ENCODE peak calls at places on chromosomes 3 and 15, in five cellular contexts. One of them, this sample, is unnamed.

GRCh38 chr15:50758712-50759205 is 6.7 kb downstream of the SPPL2A start:
- DNase-seq in stomach: no peak
- DNase-seq in spleen: no peak
- DNase-seq in thoracic aorta: no peak
- DNase-seq in pancreas: no peak
- DNase-seq in this sample: no peak

GRCh38 chr3:3817870-3818269 is 18.6 kb downstream of the LRRN1 start:
- DNase-seq in stomach: no peak
- DNase-seq in spleen: no peak
- DNase-seq in thoracic aorta: no peak
- DNase-seq in pancreas: no peak
- DNase-seq in this sample: no peak

GRCh38 chr15:70180186-70180875 is 82.6 kb upstream of the TLE3 start:
- DNase-seq in stomach: no peak
- DNase-seq in spleen: peak; percentile 40
- DNase-seq in pancreas: no peak
- DNase-seq in thoracic aorta: no peak
- DNase-seq in this sample: no peak

GRCh38 chr3:197958346-197958745 is 1.7 kb upstream of the LMLN start:
- DNase-seq in spleen: no peak
- DNase-seq in stomach: no peak
- DNase-seq in pancreas: no peak
- DNase-seq in thoracic aorta: no peak
- DNase-seq in this sample: no peak

GRCh38 chr15:88187195-88187594 is 69.3 kb downstream of the NTRK3 start:
- DNase-seq in pancreas: no peak
- DNase-seq in stomach: no peak
- DNase-seq in thoracic aorta: no peak
- DNase-seq in spleen: no peak
- DNase-seq in this sample: no peak

GRCh38 chr3:106482436-106482835 is 613.6 kb upstream of the CBLB start:
- DNase-seq in thoracic aorta: no peak
- DNase-seq in spleen: no peak
- DNase-seq in stomach: no peak
- DNase-seq in pancreas: no peak
- DNase-seq in this sample: no peak

GRCh38 chr15:39130556-39131379 is 450.1 kb upstream of the THBS1 start:
- DNase-seq in spleen: no peak
- DNase-seq in pancreas: no peak
- DNase-seq in stomach: no peak
- DNase-seq in thoracic aorta: no peak
- DNase-seq in this sample: no peak

GRCh38 chr3:11507719-11508118 is 136.0 kb downstream of the VGLL4 start:
- DNase-seq in pancreas: no peak
- DNase-seq in thoracic aorta: no peak
- DNase-seq in stomach: no peak
- DNase-seq in spleen: no peak
- DNase-seq in this sample: no peak

GRCh38 chr3:186514296-186515002 is 29.7 kb downstream of the CRYGS start:
- DNase-seq in stomach: no peak
- DNase-seq in spleen: no peak
- DNase-seq in pancreas: no peak
- DNase-seq in thoracic aorta: no peak
- DNase-seq in this sample: no peak

GRCh38 chr15:57477736-57478522 is 101.6 kb downstream of the CGNL1 start:
- DNase-seq in spleen: no peak
- DNase-seq in thoracic aorta: no peak
- DNase-seq in pancreas: peak; percentile 59
- DNase-seq in stomach: no peak
- DNase-seq in this sample: no peak

GRCh38 chr3:163071684-163072083 is 1575.1 kb downstream of the OTOL1 start:
- DNase-seq in stomach: no peak
- DNase-seq in pancreas: no peak
- DNase-seq in thoracic aorta: no peak
- DNase-seq in spleen: no peak
- DNase-seq in this sample: no peak

GRCh38 chr3:160540546-160540945 is 24.8 kb downstream of the KPNA4 start:
- DNase-seq in stomach: no peak
- DNase-seq in thoracic aorta: no peak
- DNase-seq in pancreas: no peak
- DNase-seq in spleen: no peak
- DNase-seq in this sample: no peak

GRCh38 chr15:74961616-74962015 is 5.0 kb upstream of the RPP25 start:
- DNase-seq in pancreas: no peak
- DNase-seq in thoracic aorta: no peak
- DNase-seq in spleen: no peak
- DNase-seq in stomach: no peak
- DNase-seq in this sample: no peak

GRCh38 chr3:38349684-38350359 is 3.2 kb downstream of the XYLB start:
- DNase-seq in stomach: no peak
- DNase-seq in thoracic aorta: no peak
- DNase-seq in spleen: no peak
- DNase-seq in pancreas: no peak
- DNase-seq in this sample: no peak

GRCh38 chr3:58666683-58667082 is at the start of gene FAM3D:
- DNase-seq in pancreas: no peak
- DNase-seq in spleen: no peak
- DNase-seq in thoracic aorta: no peak
- DNase-seq in stomach: peak; percentile 73
- DNase-seq in this sample: no peak

GRCh38 chr15:43186003-43186353 is 775 bp downstream of the CCNDBP1 start:
- DNase-seq in spleen: no peak
- DNase-seq in thoracic aorta: no peak
- DNase-seq in stomach: no peak
- DNase-seq in pancreas: no peak
- DNase-seq in this sample: no peak

GRCh38 chr15:85324202-85324601 is 56.2 kb upstream of the AKAP13 start:
- DNase-seq in spleen: no peak
- DNase-seq in thoracic aorta: no peak
- DNase-seq in stomach: no peak
- DNase-seq in pancreas: no peak
- DNase-seq in this sample: no peak

GRCh38 chr15:81480645-81481053 is 106.6 kb upstream of the TMC3 start:
- DNase-seq in stomach: no peak
- DNase-seq in pancreas: no peak
- DNase-seq in thoracic aorta: no peak
- DNase-seq in spleen: no peak
- DNase-seq in this sample: no peak

GRCh38 chr3:184461219-184461618 is 81.4 kb downstream of the CHRD start:
- DNase-seq in stomach: no peak
- DNase-seq in spleen: no peak
- DNase-seq in pancreas: no peak
- DNase-seq in thoracic aorta: no peak
- DNase-seq in this sample: no peak

GRCh38 chr3:185317674-185318073 is 45.3 kb upstream of the MAP3K13 start:
- DNase-seq in thoracic aorta: no peak
- DNase-seq in pancreas: no peak
- DNase-seq in stomach: no peak
- DNase-seq in spleen: no peak
- DNase-seq in this sample: no peak

GRCh38 chr3:138114431-138114918 is 933 bp downstream of the DZIP1L start:
- DNase-seq in thoracic aorta: no peak
- DNase-seq in spleen: no peak
- DNase-seq in pancreas: no peak
- DNase-seq in stomach: no peak
- DNase-seq in this sample: no peak

GRCh38 chr3:37433758-37434157 is 259.4 kb upstream of the LRRFIP2 start:
- DNase-seq in stomach: no peak
- DNase-seq in spleen: no peak
- DNase-seq in pancreas: no peak
- DNase-seq in thoracic aorta: no peak
- DNase-seq in this sample: no peak

GRCh38 chr3:106299300-106300098 is 430.7 kb upstream of the CBLB start:
- DNase-seq in spleen: no peak
- DNase-seq in thoracic aorta: no peak
- DNase-seq in stomach: no peak
- DNase-seq in pancreas: no peak
- DNase-seq in this sample: no peak

GRCh38 chr3:197295871-197296270 is 2.5 kb downstream of the DLG1 start:
- DNase-seq in stomach: no peak
- DNase-seq in pancreas: no peak
- DNase-seq in spleen: no peak
- DNase-seq in thoracic aorta: no peak
- DNase-seq in this sample: no peak

GRCh38 chr15:52677593-52677992 is 1.6 kb downstream of the ATOSA start:
- DNase-seq in stomach: no peak
- DNase-seq in thoracic aorta: no peak
- DNase-seq in spleen: no peak
- DNase-seq in pancreas: no peak
- DNase-seq in this sample: no peak

GRCh38 chr3:172294238-172294806 is 153.9 kb downstream of the GHSR start:
- DNase-seq in pancreas: no peak
- DNase-seq in thoracic aorta: no peak
- DNase-seq in stomach: no peak
- DNase-seq in spleen: no peak
- DNase-seq in this sample: no peak
- H3K36me3 ChIP-seq in pancreas: no peaks in the 10 kb centered on the region
- H3K36me3 ChIP-seq in thoracic aorta: peaks cover 9% of the 10 kb centered on the region
- H3K36me3 ChIP-seq in stomach: peaks cover 59% of the 10 kb centered on the region
- H3K36me3 ChIP-seq in spleen: no peaks in the 10 kb centered on the region
- H3K36me3 ChIP-seq in this sample: peaks cover 54% of the 10 kb centered on the region

GRCh38 chr15:55630921-55631320 is 42.8 kb upstream of the PYGO1 start:
- DNase-seq in thoracic aorta: no peak
- DNase-seq in pancreas: no peak
- DNase-seq in spleen: no peak
- DNase-seq in stomach: no peak
- DNase-seq in this sample: no peak

GRCh38 chr15:55627730-55628368 is 39.7 kb upstream of the PYGO1 start:
- DNase-seq in stomach: peak; percentile 38
- DNase-seq in spleen: no peak
- DNase-seq in thoracic aorta: no peak
- DNase-seq in pancreas: no peak
- DNase-seq in this sample: no peak

GRCh38 chr15:55628369-55628730 is 40.2 kb upstream of the PYGO1 start:
- DNase-seq in spleen: no peak
- DNase-seq in stomach: no peak
- DNase-seq in pancreas: no peak
- DNase-seq in thoracic aorta: no peak
- DNase-seq in this sample: no peak

GRCh38 chr15:55633731-55634130 is 45.6 kb upstream of the PYGO1 start:
- DNase-seq in pancreas: no peak
- DNase-seq in spleen: no peak
- DNase-seq in thoracic aorta: no peak
- DNase-seq in stomach: no peak
- DNase-seq in this sample: no peak

DNA sequence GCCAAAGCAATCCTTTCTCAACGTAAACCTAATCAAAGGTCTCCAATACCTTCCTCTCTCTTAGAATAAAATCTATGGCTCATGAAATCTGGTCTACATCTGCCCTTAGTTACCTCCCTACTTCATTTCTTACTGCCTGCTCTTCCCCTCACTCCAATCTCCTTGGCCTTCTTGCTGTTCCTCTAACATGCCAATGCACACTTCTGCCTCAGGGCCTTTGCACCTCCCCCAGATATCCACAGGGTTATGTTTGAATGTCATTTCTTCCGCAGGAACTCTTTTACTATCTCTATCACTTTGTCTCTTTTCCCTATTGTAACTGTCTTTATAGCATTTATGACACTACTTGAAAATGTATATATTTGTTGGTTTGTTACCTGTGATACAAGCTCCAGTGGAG is 44.3 kb upstream of the PYGO1 start:
- DNase-seq in spleen: no peak
- DNase-seq in stomach: no peak
- DNase-seq in thoracic aorta: no peak
- DNase-seq in pancreas: no peak
- DNase-seq in this sample: no peak
- H3K36me3 ChIP-seq in spleen: no peaks in the 10 kb centered on the region
- H3K36me3 ChIP-seq in stomach: no peaks in the 10 kb centered on the region
- H3K36me3 ChIP-seq in thoracic aorta: no peaks in the 10 kb centered on the region
- H3K36me3 ChIP-seq in pancreas: no peaks in the 10 kb centered on the region
- H3K36me3 ChIP-seq in this sample: peaks cover 7% of the 10 kb centered on the region

GRCh38 chr3:150317469-150317868 is 90.6 kb upstream of the TSC22D2 start:
- DNase-seq in stomach: no peak
- DNase-seq in spleen: no peak
- DNase-seq in pancreas: no peak
- DNase-seq in thoracic aorta: no peak
- DNase-seq in this sample: no peak

GRCh38 chr3:150315711-150316110 is 92.4 kb upstream of the TSC22D2 start:
- DNase-seq in spleen: no peak
- DNase-seq in thoracic aorta: no peak
- DNase-seq in stomach: no peak
- DNase-seq in pancreas: no peak
- DNase-seq in this sample: no peak

GRCh38 chr3:150323770-150324169 is 84.3 kb upstream of the TSC22D2 start:
- DNase-seq in stomach: no peak
- DNase-seq in pancreas: no peak
- DNase-seq in spleen: no peak
- DNase-seq in thoracic aorta: no peak
- DNase-seq in this sample: no peak

GRCh38 chr3:150324261-150324660 is 83.8 kb upstream of the TSC22D2 start:
- DNase-seq in pancreas: no peak
- DNase-seq in thoracic aorta: no peak
- DNase-seq in spleen: no peak
- DNase-seq in stomach: no peak
- DNase-seq in this sample: no peak

DNA sequence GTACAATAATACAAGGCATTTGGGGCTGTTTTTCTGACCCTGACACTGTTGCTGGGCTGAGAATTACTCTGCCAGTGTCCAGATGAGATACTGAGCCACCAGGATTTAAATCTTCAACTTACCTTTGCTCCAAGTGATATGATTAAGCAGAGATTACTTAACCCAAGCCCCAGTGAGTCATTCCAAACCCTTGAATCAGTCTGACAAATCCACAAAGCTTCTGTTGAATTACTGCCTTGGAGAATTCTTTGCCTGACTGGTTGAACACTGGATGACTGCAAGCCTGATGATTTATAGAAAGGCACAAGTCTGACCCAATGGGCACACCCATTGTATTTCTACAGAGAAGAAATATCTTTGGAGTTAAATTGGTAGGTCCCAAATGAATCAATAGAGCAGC is 88.2 kb upstream of the TSC22D2 start:
- DNase-seq in pancreas: no peak
- DNase-seq in spleen: no peak
- DNase-seq in thoracic aorta: no peak
- DNase-seq in stomach: no peak
- DNase-seq in this sample: no peak
- H3K36me3 ChIP-seq in pancreas: no peaks in the 10 kb centered on the region
- H3K36me3 ChIP-seq in spleen: no peaks in the 10 kb centered on the region
- H3K36me3 ChIP-seq in thoracic aorta: no peaks in the 10 kb centered on the region
- H3K36me3 ChIP-seq in stomach: no peaks in the 10 kb centered on the region
- H3K36me3 ChIP-seq in this sample: no peaks in the 10 kb centered on the region

GRCh38 chr3:191282262-191283215 is 46.7 kb upstream of the CCDC50 start:
- DNase-seq in stomach: no peak
- DNase-seq in pancreas: no peak
- DNase-seq in spleen: no peak
- DNase-seq in thoracic aorta: no peak
- DNase-seq in this sample: no peak

GRCh38 chr3:191280111-191280510 is 49.1 kb upstream of the CCDC50 start:
- DNase-seq in pancreas: no peak
- DNase-seq in thoracic aorta: no peak
- DNase-seq in spleen: no peak
- DNase-seq in stomach: no peak
- DNase-seq in this sample: no peak

GRCh38 chr3:191283400-191283799 is 45.8 kb upstream of the CCDC50 start:
- DNase-seq in stomach: no peak
- DNase-seq in spleen: no peak
- DNase-seq in thoracic aorta: no peak
- DNase-seq in pancreas: no peak
- DNase-seq in this sample: no peak
- H3K36me3 ChIP-seq in stomach: no peaks in the 10 kb centered on the region
- H3K36me3 ChIP-seq in spleen: no peaks in the 10 kb centered on the region
- H3K36me3 ChIP-seq in thoracic aorta: no peaks in the 10 kb centered on the region
- H3K36me3 ChIP-seq in pancreas: no peaks in the 10 kb centered on the region
- H3K36me3 ChIP-seq in this sample: no peaks in the 10 kb centered on the region